ENCODE peak calls at places on chromosomes 13 and 19, in four cellular contexts. E is K562, T is HepG2, D is GM12878. O is an unnamed sample.

GRCh38 chr13:110826861-110827672 is 87.8 kb downstream of the ANKRD10 start:
- DNase-seq in D (no peak), E (no peak), T (no peak), O (no peak)

GRCh38 chr13:31409678-31410356 is 210.0 kb downstream of the B3GLCT start:
- DNase-seq in E (no peak), D (no peak), T (no peak), O (no peak)

GRCh38 chr19:34808566-34808965 is 35.6 kb upstream of the ZNF599 start:
- DNase-seq in T (no peak), D (no peak), E (no peak), O (no peak)

GRCh38 chr19:35247526-35248309 is 1.1 kb upstream of the LSR start:
- DNase-seq in E (peak), D (peak), T (peak), O (peak)

GRCh38 chr13:85828094-85828684 is 29.0 kb upstream of the SLITRK6 start:
- DNase-seq in D (no peak), E (peak), T (peak), O (peak)

GRCh38 chr19:616276-616675 is 17.1 kb downstream of the POLRMT start:
- DNase-seq in E (no peak), T (no peak), D (no peak), O (no peak)

GRCh38 chr19:17109962-17110598 is 34.5 kb downstream of the MYO9B start:
- DNase-seq in E (no peak), D (peak), T (no peak), O (no peak)

GRCh38 chr13:90362718-90363117 is 984.8 kb upstream of the MIR17HG start:
- DNase-seq in E (no peak), D (no peak), T (no peak), O (peak)

GRCh38 chr19:5913739-5914357 is at the start of gene CAPS:
- DNase-seq in E (no peak), D (no peak), T (peak), O (peak)

GRCh38 chr13:67736646-67737420 is 506.7 kb upstream of the PCDH9 start:
- DNase-seq in E (no peak), T (peak), D (no peak), O (peak)

GRCh38 chr13:93723316-93723715 is 496.7 kb downstream of the GPC6 start:
- DNase-seq in E (no peak), T (no peak), D (no peak), O (no peak)

GRCh38 chr19:55581145-55581827 is 638 bp upstream of the ZNF579 start:
- DNase-seq in E (peak), D (no peak), T (peak), O (peak)

GRCh38 chr19:48745208-48745995 is 1.3 kb downstream of the IZUMO1 start:
- DNase-seq in T (peak), E (peak), D (no peak), O (peak)

GRCh38 chr13:97648881-97649224 is 214.9 kb downstream of the RAP2A start:
- DNase-seq in D (no peak), T (no peak), E (no peak), O (no peak)

GRCh38 chr19:10686661-10687517 is 14.3 kb upstream of the QTRT1 start:
- DNase-seq in E (no peak), T (no peak), D (no peak), O (no peak)
- H3K27ac ChIP-seq in E (no peak), T (no peak), D (no peak), O (no peak)

DNA sequence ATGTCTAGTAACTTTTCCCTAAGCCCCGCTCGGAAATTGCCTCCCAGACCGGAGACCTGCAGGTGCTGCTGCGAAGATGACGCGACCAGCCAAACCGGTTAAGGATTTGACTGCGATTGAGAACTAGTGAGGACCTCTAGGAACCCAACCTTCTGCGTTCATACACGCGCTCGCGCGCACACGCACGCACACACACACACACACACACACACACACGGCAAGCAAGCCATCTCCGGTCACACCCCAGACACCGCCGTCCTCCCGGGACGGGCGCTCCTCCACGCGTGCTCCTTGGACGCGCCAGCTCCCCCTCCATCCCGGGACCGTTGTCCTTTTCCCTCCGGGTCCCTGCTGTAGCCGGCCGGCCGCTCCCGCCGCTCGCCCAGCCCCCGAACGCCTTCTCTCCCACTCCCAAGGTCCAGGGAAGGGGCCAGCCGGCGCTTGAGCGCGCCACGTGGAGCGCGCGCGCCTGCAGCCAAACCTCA is 1.2 kb downstream of the TBC1D4 start:
- DNase-seq in T (peak), E (peak), D (no peak), O (peak)
- TF ChIP-seq CHD4 in T (no peak), E (no peak), D (no peak), O (no peak)

DNA sequence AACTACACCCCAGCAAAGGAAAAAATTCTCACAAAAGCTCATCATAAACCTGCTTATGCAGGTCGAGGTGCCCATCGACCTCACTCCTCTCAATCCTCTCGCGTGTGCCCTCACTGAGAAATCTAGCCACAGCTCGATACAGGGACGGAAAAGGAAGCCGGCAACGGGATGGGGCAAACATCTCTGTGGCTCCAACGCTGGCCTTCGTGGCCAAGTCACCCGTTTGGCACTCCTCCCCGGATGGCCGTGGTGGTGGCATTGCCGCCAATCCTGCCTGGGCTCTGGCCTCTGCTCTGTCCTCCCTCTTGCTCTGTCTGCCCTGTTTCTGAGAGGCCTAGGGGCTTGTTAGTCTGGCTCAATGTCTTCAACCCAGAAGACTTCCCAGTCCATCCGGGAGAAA is 41.2 kb downstream of the ZNF146 start:
- DNase-seq in E (no peak), T (no peak), D (no peak), O (no peak)
- TF ChIP-seq RFX5 in E (no peak), T (no peak), D (no peak), O (no peak)

GRCh38 chr13:28718186-28718537 is 608 bp downstream of the SLC46A3 start:
- DNase-seq in T (no peak), E (no peak), D (no peak), O (no peak)
- H3K27ac ChIP-seq in T (no peak), E (peak), D (peak), O (peak)

GRCh38 chr19:38401148-38401547 is 1.7 kb upstream of the FAM98C start:
- DNase-seq in T (peak), D (no peak), E (no peak), O (no peak)
- TF ChIP-seq CHD4 in T (no peak), D (no peak), E (no peak), O (no peak)

DNA sequence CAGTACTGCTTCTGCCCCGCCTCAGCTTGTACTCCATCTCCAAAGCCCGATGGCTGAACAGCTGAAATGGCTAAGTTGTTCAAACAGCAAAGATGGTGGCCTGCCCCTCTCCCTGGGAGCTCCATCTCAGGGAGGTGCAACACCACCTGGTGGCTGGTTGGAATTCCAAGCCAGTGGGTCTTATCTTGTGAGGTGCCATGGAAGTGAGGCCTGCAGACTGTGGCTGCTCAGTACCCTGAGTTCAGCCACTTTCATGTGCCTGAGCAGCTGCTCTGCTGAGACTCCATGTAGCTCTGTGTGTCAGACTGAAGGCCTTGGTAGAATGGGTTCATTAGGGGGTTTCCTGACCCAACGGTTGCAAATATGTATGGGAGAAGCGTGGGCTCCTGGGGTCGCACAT is 67.3 kb upstream of the SPRY2 start:
- DNase-seq in D (no peak), E (no peak), T (no peak), O (peak)
- TF ChIP-seq RFX5 in D (no peak), E (no peak), T (no peak), O (no peak)

GRCh38 chr19:46785980-46786235 is 2.5 kb downstream of the SLC1A5 start:
- DNase-seq in T (no peak), E (no peak), D (no peak), O (no peak)

GRCh38 chr19:46784262-46785053 is 3.9 kb downstream of the SLC1A5 start:
- DNase-seq in T (peak), E (peak), D (peak), O (peak)

GRCh38 chr19:46782355-46783019 is 5.9 kb downstream of the SLC1A5 start:
- DNase-seq in E (no peak), D (no peak), T (no peak), O (no peak)

GRCh38 chr19:46785054-46785979 is 3.1 kb downstream of the SLC1A5 start:
- DNase-seq in T (no peak), D (no peak), E (no peak), O (no peak)

GRCh38 chr19:46783670-46784069 is 4.7 kb downstream of the SLC1A5 start:
- DNase-seq in D (no peak), T (no peak), E (peak), O (no peak)
- H3K27ac ChIP-seq in D (peak), T (peak), E (peak), O (peak)

GRCh38 chr13:62110079-62110478 is 694.4 kb upstream of the PCDH20 start:
- DNase-seq in E (no peak), D (no peak), T (no peak), O (no peak)
- TF ChIP-seq CHD4 in E (no peak), D (no peak), T (no peak), O (no peak)

O was measured in A549.